ENCODE peak calls at places on chromosome 7, in ten cellular contexts. One of them, this sample, is unnamed.

GRCh38 chr7:141600139-141600538 is 48.9 kb downstream of the AGK start:
- DNase-seq in mammary epithelial cell: no peak
- DNase-seq in SJSA1: no peak
- DNase-seq in uterus: no peak
- DNase-seq in naive thymus-derived CD4-positive, alpha-beta T cell: no peak
- DNase-seq in Panc1: no peak
- DNase-seq in heart right ventricle: no peak
- DNase-seq in H1: no peak
- DNase-seq in ovary: no peak
- DNase-seq in spleen: no peak
- DNase-seq in this sample: no peak

GRCh38 chr7:115271332-115272235 is 349.7 kb downstream of the MDFIC start:
- DNase-seq in mammary epithelial cell: no peak
- DNase-seq in SJSA1: peak; percentile 67
- DNase-seq in uterus: no peak
- DNase-seq in naive thymus-derived CD4-positive, alpha-beta T cell: no peak
- DNase-seq in Panc1: no peak
- DNase-seq in heart right ventricle: no peak
- DNase-seq in H1: no peak
- DNase-seq in ovary: no peak
- DNase-seq in spleen: no peak
- DNase-seq in this sample: no peak

GRCh38 chr7:155578016-155578415 is 31.7 kb upstream of the CNPY1 start:
- DNase-seq in mammary epithelial cell: no peak
- DNase-seq in SJSA1: no peak
- DNase-seq in uterus: no peak
- DNase-seq in naive thymus-derived CD4-positive, alpha-beta T cell: no peak
- DNase-seq in Panc1: no peak
- DNase-seq in heart right ventricle: no peak
- DNase-seq in H1: no peak
- DNase-seq in ovary: no peak
- DNase-seq in spleen: peak; percentile 50
- DNase-seq in this sample: no peak

GRCh38 chr7:117458977-117459583 is 20.7 kb upstream of the CFTR start:
- DNase-seq in mammary epithelial cell: no peak
- DNase-seq in SJSA1: peak; percentile 11
- DNase-seq in uterus: no peak
- DNase-seq in naive thymus-derived CD4-positive, alpha-beta T cell: no peak
- DNase-seq in Panc1: peak; percentile 17
- DNase-seq in heart right ventricle: no peak
- DNase-seq in H1: no peak
- DNase-seq in ovary: no peak
- DNase-seq in spleen: no peak
- DNase-seq in this sample: no peak

GRCh38 chr7:131068604-131069021 is 259.1 kb upstream of the MKLN1 start:
- DNase-seq in mammary epithelial cell: no peak
- DNase-seq in SJSA1: peak; percentile 17
- DNase-seq in uterus: no peak
- DNase-seq in naive thymus-derived CD4-positive, alpha-beta T cell: no peak
- DNase-seq in Panc1: no peak
- DNase-seq in heart right ventricle: no peak
- DNase-seq in H1: no peak
- DNase-seq in ovary: no peak
- DNase-seq in spleen: no peak
- DNase-seq in this sample: no peak

GRCh38 chr7:46369933-46370654 is 449.0 kb upstream of the IGFBP3 start:
- DNase-seq in mammary epithelial cell: peak; percentile 56
- DNase-seq in SJSA1: peak; percentile 75
- DNase-seq in uterus: no peak
- DNase-seq in naive thymus-derived CD4-positive, alpha-beta T cell: no peak
- DNase-seq in Panc1: no peak
- DNase-seq in heart right ventricle: no peak
- DNase-seq in H1: no peak
- DNase-seq in ovary: no peak
- DNase-seq in spleen: no peak
- DNase-seq in this sample: no peak

GRCh38 chr7:129188372-129188891 is at the start of gene SMO:
- DNase-seq in mammary epithelial cell: no peak
- DNase-seq in SJSA1: peak; percentile 31
- DNase-seq in uterus: peak; percentile 51
- DNase-seq in naive thymus-derived CD4-positive, alpha-beta T cell: no peak
- DNase-seq in Panc1: no peak
- DNase-seq in heart right ventricle: peak; percentile 58
- DNase-seq in H1: peak; percentile 91
- DNase-seq in ovary: peak; percentile 83
- DNase-seq in spleen: peak; percentile 74
- DNase-seq in this sample: no peak

GRCh38 chr7:42930889-42931288 is 1.1 kb downstream of the PSMA2 start:
- DNase-seq in mammary epithelial cell: no peak
- DNase-seq in SJSA1: no peak
- DNase-seq in uterus: no peak
- DNase-seq in naive thymus-derived CD4-positive, alpha-beta T cell: no peak
- DNase-seq in Panc1: no peak
- DNase-seq in heart right ventricle: no peak
- DNase-seq in H1: no peak
- DNase-seq in ovary: no peak
- DNase-seq in spleen: no peak
- DNase-seq in this sample: no peak

GRCh38 chr7:106568680-106569499 is 92.1 kb downstream of the CCDC71L start:
- DNase-seq in mammary epithelial cell: peak; percentile 85
- DNase-seq in SJSA1: peak; percentile 7
- DNase-seq in uterus: no peak
- DNase-seq in naive thymus-derived CD4-positive, alpha-beta T cell: no peak
- DNase-seq in Panc1: peak; percentile 4
- DNase-seq in heart right ventricle: no peak
- DNase-seq in H1: no peak
- DNase-seq in ovary: no peak
- DNase-seq in spleen: no peak
- DNase-seq in this sample: no peak

GRCh38 chr7:87287738-87288341 is 57.6 kb upstream of the CROT start:
- DNase-seq in mammary epithelial cell: no peak
- DNase-seq in SJSA1: no peak
- DNase-seq in uterus: no peak
- DNase-seq in naive thymus-derived CD4-positive, alpha-beta T cell: no peak
- DNase-seq in Panc1: no peak
- DNase-seq in heart right ventricle: no peak
- DNase-seq in H1: no peak
- DNase-seq in ovary: no peak
- DNase-seq in spleen: no peak
- DNase-seq in this sample: no peak

GRCh38 chr7:108460964-108461363 is 4.7 kb upstream of the NRCAM start:
- DNase-seq in mammary epithelial cell: no peak
- DNase-seq in SJSA1: no peak
- DNase-seq in uterus: no peak
- DNase-seq in naive thymus-derived CD4-positive, alpha-beta T cell: no peak
- DNase-seq in Panc1: no peak
- DNase-seq in heart right ventricle: no peak
- DNase-seq in H1: no peak
- DNase-seq in ovary: no peak
- DNase-seq in spleen: no peak
- DNase-seq in this sample: no peak

GRCh38 chr7:91033574-91033973 is 230.7 kb upstream of the FZD1 start:
- DNase-seq in mammary epithelial cell: no peak
- DNase-seq in SJSA1: no peak
- DNase-seq in uterus: no peak
- DNase-seq in naive thymus-derived CD4-positive, alpha-beta T cell: no peak
- DNase-seq in Panc1: no peak
- DNase-seq in heart right ventricle: no peak
- DNase-seq in H1: no peak
- DNase-seq in ovary: no peak
- DNase-seq in spleen: no peak
- DNase-seq in this sample: no peak

GRCh38 chr7:142797799-142798377 is 27.1 kb downstream of the PRSS2 start:
- DNase-seq in mammary epithelial cell: no peak
- DNase-seq in SJSA1: no peak
- DNase-seq in uterus: no peak
- DNase-seq in naive thymus-derived CD4-positive, alpha-beta T cell: no peak
- DNase-seq in Panc1: no peak
- DNase-seq in heart right ventricle: no peak
- DNase-seq in H1: peak; percentile 40
- DNase-seq in ovary: no peak
- DNase-seq in spleen: no peak
- DNase-seq in this sample: no peak

GRCh38 chr7:142797342-142797798 is 26.6 kb downstream of the PRSS2 start:
- DNase-seq in mammary epithelial cell: no peak
- DNase-seq in SJSA1: no peak
- DNase-seq in uterus: no peak
- DNase-seq in naive thymus-derived CD4-positive, alpha-beta T cell: no peak
- DNase-seq in Panc1: no peak
- DNase-seq in heart right ventricle: no peak
- DNase-seq in H1: no peak
- DNase-seq in ovary: no peak
- DNase-seq in spleen: peak; percentile 83
- DNase-seq in this sample: no peak

GRCh38 chr7:142796001-142796500 is 25.3 kb downstream of the PRSS2 start:
- DNase-seq in mammary epithelial cell: no peak
- DNase-seq in SJSA1: no peak
- DNase-seq in uterus: no peak
- DNase-seq in naive thymus-derived CD4-positive, alpha-beta T cell: no peak
- DNase-seq in Panc1: no peak
- DNase-seq in heart right ventricle: no peak
- DNase-seq in H1: no peak
- DNase-seq in ovary: no peak
- DNase-seq in spleen: no peak
- DNase-seq in this sample: no peak

GRCh38 chr7:142795339-142795863 is 24.6 kb downstream of the PRSS2 start:
- DNase-seq in mammary epithelial cell: no peak
- DNase-seq in SJSA1: no peak
- DNase-seq in uterus: no peak
- DNase-seq in naive thymus-derived CD4-positive, alpha-beta T cell: peak; percentile 71
- DNase-seq in Panc1: no peak
- DNase-seq in heart right ventricle: no peak
- DNase-seq in H1: peak; percentile 65
- DNase-seq in ovary: no peak
- DNase-seq in spleen: peak; percentile 91
- DNase-seq in this sample: no peak

DNA sequence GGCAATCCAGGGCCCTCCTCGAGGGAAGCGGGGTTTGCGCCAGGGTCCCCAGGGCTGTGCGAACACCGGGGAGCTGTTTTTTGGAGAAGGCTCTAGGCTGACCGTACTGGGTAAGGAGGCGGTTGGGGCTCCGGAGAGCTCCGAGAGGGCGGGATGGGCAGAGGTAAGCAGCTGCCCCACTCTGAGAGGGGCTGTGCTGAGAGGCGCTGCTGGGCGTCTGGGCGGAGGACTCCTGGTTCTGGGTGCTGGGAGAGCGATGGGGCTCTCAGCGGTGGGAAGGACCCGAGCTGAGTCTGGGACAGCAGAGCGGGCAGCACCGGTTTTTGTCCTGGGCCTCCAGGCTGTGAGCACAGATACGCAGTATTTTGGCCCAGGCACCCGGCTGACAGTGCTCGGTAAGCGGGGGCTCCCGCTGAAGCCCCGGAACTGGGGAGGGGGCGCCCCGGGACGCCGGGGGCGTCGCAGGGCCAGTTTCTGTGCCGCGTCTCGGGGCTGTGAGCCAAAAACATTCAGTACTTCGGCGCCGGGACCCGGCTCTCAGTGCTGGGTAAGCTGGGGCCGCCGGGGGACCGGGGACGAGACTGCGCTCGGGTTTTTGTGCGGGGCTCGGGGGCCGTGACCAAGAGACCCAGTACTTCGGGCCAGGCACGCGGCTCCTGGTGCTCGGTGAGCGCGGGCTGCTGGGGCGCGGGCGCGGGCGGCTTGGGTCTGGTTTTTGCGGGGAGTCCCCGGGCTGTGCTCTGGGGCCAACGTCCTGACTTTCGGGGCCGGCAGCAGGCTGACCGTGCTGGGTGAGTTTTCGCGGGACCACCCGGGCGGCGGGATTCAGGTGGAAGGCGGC is 26.0 kb downstream of the PRSS2 start:
- DNase-seq in mammary epithelial cell: no peak
- DNase-seq in SJSA1: no peak
- DNase-seq in uterus: no peak
- DNase-seq in naive thymus-derived CD4-positive, alpha-beta T cell: no peak
- DNase-seq in Panc1: no peak
- DNase-seq in heart right ventricle: no peak
- DNase-seq in H1: peak; percentile 64
- DNase-seq in ovary: peak; percentile 47
- DNase-seq in spleen: peak; percentile 84
- DNase-seq in this sample: no peak
- H3K4me3 ChIP-seq in mammary epithelial cell: no peak overlapping the region
- H3K4me3 ChIP-seq in SJSA1: no peak overlapping the region
- H3K4me3 ChIP-seq in uterus: peak overlapping the region; percentile 18
- H3K4me3 ChIP-seq in naive thymus-derived CD4-positive, alpha-beta T cell: peak overlapping the region; percentile 83
- H3K4me3 ChIP-seq in Panc1: no peak overlapping the region
- H3K4me3 ChIP-seq in heart right ventricle: peak overlapping the region; percentile 48
- H3K4me3 ChIP-seq in H1: peak overlapping the region; percentile 80
- H3K4me3 ChIP-seq in ovary: peak overlapping the region; percentile 38
- H3K4me3 ChIP-seq in spleen: peak overlapping the region; percentile 37
- H3K4me3 ChIP-seq in this sample: peak overlapping the region; percentile 64

GRCh38 chr7:36047254-36047653 is 105.8 kb upstream of the EEPD1 start:
- DNase-seq in mammary epithelial cell: no peak
- DNase-seq in SJSA1: no peak
- DNase-seq in uterus: no peak
- DNase-seq in naive thymus-derived CD4-positive, alpha-beta T cell: no peak
- DNase-seq in Panc1: no peak
- DNase-seq in heart right ventricle: no peak
- DNase-seq in H1: no peak
- DNase-seq in ovary: no peak
- DNase-seq in spleen: no peak
- DNase-seq in this sample: no peak
- H3K27ac ChIP-seq in mammary epithelial cell: no peak overlapping the region
- H3K27ac ChIP-seq in SJSA1: no peak overlapping the region
- H3K27ac ChIP-seq in uterus: peak overlapping the region; percentile 32
- H3K27ac ChIP-seq in naive thymus-derived CD4-positive, alpha-beta T cell: no peak overlapping the region
- H3K27ac ChIP-seq in Panc1: peak overlapping the region; percentile 15
- H3K27ac ChIP-seq in heart right ventricle: peak overlapping the region; percentile 46
- H3K27ac ChIP-seq in H1: no peak overlapping the region
- H3K27ac ChIP-seq in ovary: no peak overlapping the region
- H3K27ac ChIP-seq in spleen: no peak overlapping the region
- H3K27ac ChIP-seq in this sample: no peak overlapping the region

DNA sequence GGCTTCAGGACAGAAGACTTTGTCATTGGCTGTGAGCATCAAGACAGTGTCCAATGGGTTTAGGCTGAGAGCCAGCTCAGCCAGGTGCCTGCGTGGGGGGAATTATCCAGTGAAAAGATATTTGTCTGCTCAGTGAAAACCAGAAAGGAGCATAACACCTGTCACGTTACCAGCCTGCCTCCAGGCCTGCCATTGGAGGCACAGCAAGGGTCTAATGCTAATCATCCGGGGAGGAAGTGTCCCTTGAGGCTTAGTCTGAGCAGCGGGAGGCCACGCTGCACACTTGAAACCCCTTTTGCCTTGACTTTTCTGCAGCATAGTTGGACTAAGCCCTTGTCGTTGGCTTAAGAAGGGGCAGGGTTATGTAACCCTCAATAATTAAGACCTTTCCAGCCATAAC is 639.7 kb upstream of the FOXK1 start:
- DNase-seq in mammary epithelial cell: no peak
- DNase-seq in SJSA1: no peak
- DNase-seq in uterus: no peak
- DNase-seq in naive thymus-derived CD4-positive, alpha-beta T cell: no peak
- DNase-seq in Panc1: no peak
- DNase-seq in heart right ventricle: no peak
- DNase-seq in H1: no peak
- DNase-seq in ovary: no peak
- DNase-seq in spleen: no peak
- DNase-seq in this sample: no peak
- H3K4me1 ChIP-seq in mammary epithelial cell: no peaks in the 10 kb centered on the region
- H3K4me1 ChIP-seq in SJSA1: no peaks in the 10 kb centered on the region
- H3K4me1 ChIP-seq in uterus: no peaks in the 10 kb centered on the region
- H3K4me1 ChIP-seq in naive thymus-derived CD4-positive, alpha-beta T cell: no peaks in the 10 kb centered on the region
- H3K4me1 ChIP-seq in Panc1: no peaks in the 10 kb centered on the region
- H3K4me1 ChIP-seq in heart right ventricle: no peaks in the 10 kb centered on the region
- H3K4me1 ChIP-seq in H1: peaks cover 21% of the 10 kb centered on the region
- H3K4me1 ChIP-seq in ovary: no peaks in the 10 kb centered on the region
- H3K4me1 ChIP-seq in spleen: no peaks in the 10 kb centered on the region
- H3K4me1 ChIP-seq in this sample: no peaks in the 10 kb centered on the region

GRCh38 chr7:111082351-111082750 is 8.6 kb upstream of the LRRN3 start:
- DNase-seq in mammary epithelial cell: no peak
- DNase-seq in SJSA1: peak; percentile 88
- DNase-seq in uterus: no peak
- DNase-seq in naive thymus-derived CD4-positive, alpha-beta T cell: no peak
- DNase-seq in Panc1: no peak
- DNase-seq in heart right ventricle: no peak
- DNase-seq in H1: no peak
- DNase-seq in ovary: no peak
- DNase-seq in spleen: no peak
- DNase-seq in this sample: no peak
- H3K4me3 ChIP-seq in mammary epithelial cell: no peak overlapping the region
- H3K4me3 ChIP-seq in SJSA1: no peak overlapping the region
- H3K4me3 ChIP-seq in uterus: no peak overlapping the region
- H3K4me3 ChIP-seq in naive thymus-derived CD4-positive, alpha-beta T cell: no peak overlapping the region
- H3K4me3 ChIP-seq in Panc1: no peak overlapping the region
- H3K4me3 ChIP-seq in heart right ventricle: no peak overlapping the region
- H3K4me3 ChIP-seq in H1: no peak overlapping the region
- H3K4me3 ChIP-seq in ovary: no peak overlapping the region
- H3K4me3 ChIP-seq in spleen: no peak overlapping the region
- H3K4me3 ChIP-seq in this sample: peak overlapping the region; percentile 5

This sample was measured in thoracic aorta.